ENCODE peak calls at places on chromosomes 1 and 21, in seven cellular contexts. One of them, this sample, is unnamed. For H3K4me1, the result is how much of the 10 kb centered on the place peaks cover.

GRCh38 chr1:5947071-5947821 is 45.0 kb downstream of the NPHP4 start:
- DNase-seq in OCI-LY7: no peak
- DNase-seq in prostate gland: no peak
- DNase-seq in esophagus squamous epithelium: no peak
- DNase-seq in kidney: no peak
- DNase-seq in left lung: no peak
- DNase-seq in fibroblast of lung: no peak
- DNase-seq in this sample: no peak

GRCh38 chr1:6274102-6274501 is 13.2 kb upstream of the GPR153 start:
- DNase-seq in kidney: no peak
- DNase-seq in prostate gland: no peak
- DNase-seq in OCI-LY7: no peak
- DNase-seq in esophagus squamous epithelium: no peak
- DNase-seq in left lung: no peak
- DNase-seq in fibroblast of lung: no peak
- DNase-seq in this sample: no peak

GRCh38 chr21:25571726-25572121 is 35.6 kb downstream of the MRPL39 start:
- DNase-seq in left lung: no peak
- DNase-seq in OCI-LY7: no peak
- DNase-seq in kidney: no peak
- DNase-seq in prostate gland: no peak
- DNase-seq in fibroblast of lung: no peak
- DNase-seq in esophagus squamous epithelium: no peak
- DNase-seq in this sample: no peak

GRCh38 chr1:155966750-155967149 is 11.6 kb downstream of the ARHGEF2 start:
- DNase-seq in fibroblast of lung: no peak
- DNase-seq in prostate gland: no peak
- DNase-seq in esophagus squamous epithelium: no peak
- DNase-seq in OCI-LY7: no peak
- DNase-seq in left lung: no peak
- DNase-seq in kidney: no peak
- DNase-seq in this sample: no peak

GRCh38 chr1:40300249-40300567 is 16.9 kb downstream of the COL9A2 start:
- DNase-seq in prostate gland: no peak
- DNase-seq in fibroblast of lung: no peak
- DNase-seq in left lung: no peak
- DNase-seq in kidney: no peak
- DNase-seq in OCI-LY7: no peak
- DNase-seq in esophagus squamous epithelium: no peak
- DNase-seq in this sample: no peak

GRCh38 chr1:168470821-168471473 is 72.8 kb downstream of the XCL2 start:
- DNase-seq in prostate gland: no peak
- DNase-seq in esophagus squamous epithelium: no peak
- DNase-seq in kidney: no peak
- DNase-seq in OCI-LY7: no peak
- DNase-seq in fibroblast of lung: peak
- DNase-seq in left lung: no peak
- DNase-seq in this sample: peak

GRCh38 chr1:111904478-111905218 is 84.8 kb downstream of the KCND3 start:
- DNase-seq in kidney: no peak
- DNase-seq in OCI-LY7: no peak
- DNase-seq in fibroblast of lung: no peak
- DNase-seq in prostate gland: no peak
- DNase-seq in left lung: no peak
- DNase-seq in esophagus squamous epithelium: no peak
- DNase-seq in this sample: peak

GRCh38 chr1:227949954-227950734 is 2.4 kb upstream of the WNT9A start:
- DNase-seq in esophagus squamous epithelium: no peak
- DNase-seq in OCI-LY7: no peak
- DNase-seq in prostate gland: no peak
- DNase-seq in fibroblast of lung: no peak
- DNase-seq in kidney: no peak
- DNase-seq in left lung: peak
- DNase-seq in this sample: no peak

GRCh38 chr1:201888282-201889033 is at the start of gene SHISA4:
- DNase-seq in fibroblast of lung: peak
- DNase-seq in prostate gland: peak
- DNase-seq in kidney: peak
- DNase-seq in OCI-LY7: no peak
- DNase-seq in esophagus squamous epithelium: no peak
- DNase-seq in left lung: peak
- DNase-seq in this sample: peak

GRCh38 chr1:83796409-83796808 is 202.5 kb downstream of the TTLL7 start:
- DNase-seq in prostate gland: no peak
- DNase-seq in OCI-LY7: no peak
- DNase-seq in fibroblast of lung: no peak
- DNase-seq in esophagus squamous epithelium: no peak
- DNase-seq in kidney: no peak
- DNase-seq in left lung: no peak
- DNase-seq in this sample: no peak

GRCh38 chr1:230334447-230334837 is 91.7 kb downstream of the PGBD5 start:
- DNase-seq in kidney: no peak
- DNase-seq in prostate gland: no peak
- DNase-seq in OCI-LY7: no peak
- DNase-seq in fibroblast of lung: no peak
- DNase-seq in esophagus squamous epithelium: no peak
- DNase-seq in left lung: no peak
- DNase-seq in this sample: no peak

GRCh38 chr1:178344513-178345077 is 152.2 kb downstream of the CLEC20A start:
- DNase-seq in kidney: no peak
- DNase-seq in esophagus squamous epithelium: no peak
- DNase-seq in prostate gland: no peak
- DNase-seq in left lung: no peak
- DNase-seq in fibroblast of lung: peak
- DNase-seq in OCI-LY7: peak
- DNase-seq in this sample: no peak

GRCh38 chr1:220732137-220732536 is 16.0 kb upstream of the MTARC2 start:
- DNase-seq in prostate gland: peak
- DNase-seq in fibroblast of lung: peak
- DNase-seq in esophagus squamous epithelium: no peak
- DNase-seq in kidney: no peak
- DNase-seq in OCI-LY7: no peak
- DNase-seq in left lung: no peak
- DNase-seq in this sample: no peak

GRCh38 chr1:33277488-33278084 is 21.3 kb downstream of the ZNF362 start:
- DNase-seq in left lung: no peak
- DNase-seq in kidney: no peak
- DNase-seq in fibroblast of lung: no peak
- DNase-seq in prostate gland: no peak
- DNase-seq in esophagus squamous epithelium: no peak
- DNase-seq in OCI-LY7: no peak
- DNase-seq in this sample: no peak

GRCh38 chr1:157652859-157653493 is 47.6 kb downstream of the FCRL3 start:
- DNase-seq in OCI-LY7: peak
- DNase-seq in prostate gland: no peak
- DNase-seq in left lung: no peak
- DNase-seq in esophagus squamous epithelium: no peak
- DNase-seq in kidney: no peak
- DNase-seq in fibroblast of lung: no peak
- DNase-seq in this sample: no peak

GRCh38 chr1:65992160-65993046 is 199.7 kb downstream of the PDE4B start:
- DNase-seq in left lung: no peak
- DNase-seq in fibroblast of lung: peak
- DNase-seq in OCI-LY7: no peak
- DNase-seq in kidney: no peak
- DNase-seq in prostate gland: no peak
- DNase-seq in esophagus squamous epithelium: no peak
- DNase-seq in this sample: peak

GRCh38 chr1:214427871-214428277 is 123.5 kb downstream of the PTPN14 start:
- DNase-seq in kidney: no peak
- DNase-seq in OCI-LY7: peak
- DNase-seq in prostate gland: no peak
- DNase-seq in esophagus squamous epithelium: no peak
- DNase-seq in fibroblast of lung: peak
- DNase-seq in left lung: no peak
- DNase-seq in this sample: no peak

GRCh38 chr1:8474369-8474768 is 156.5 kb downstream of the SLC45A1 start:
- DNase-seq in left lung: no peak
- DNase-seq in prostate gland: no peak
- DNase-seq in kidney: no peak
- DNase-seq in fibroblast of lung: no peak
- DNase-seq in esophagus squamous epithelium: no peak
- DNase-seq in OCI-LY7: no peak
- DNase-seq in this sample: no peak

GRCh38 chr1:154940880-154941228 is 4.3 kb upstream of the PMVK start:
- DNase-seq in esophagus squamous epithelium: no peak
- DNase-seq in kidney: peak
- DNase-seq in OCI-LY7: peak
- DNase-seq in left lung: no peak
- DNase-seq in prostate gland: no peak
- DNase-seq in fibroblast of lung: no peak
- DNase-seq in this sample: no peak

GRCh38 chr1:203673550-203674411 is 47.1 kb downstream of the ATP2B4 start:
- DNase-seq in OCI-LY7: peak
- DNase-seq in esophagus squamous epithelium: no peak
- DNase-seq in left lung: no peak
- DNase-seq in prostate gland: no peak
- DNase-seq in kidney: peak
- DNase-seq in fibroblast of lung: peak
- DNase-seq in this sample: no peak

GRCh38 chr1:203671808-203672207 is 45.2 kb downstream of the ATP2B4 start:
- DNase-seq in OCI-LY7: no peak
- DNase-seq in left lung: no peak
- DNase-seq in prostate gland: no peak
- DNase-seq in kidney: no peak
- DNase-seq in fibroblast of lung: no peak
- DNase-seq in esophagus squamous epithelium: no peak
- DNase-seq in this sample: no peak

GRCh38 chr1:203669739-203670138 is 43.1 kb downstream of the ATP2B4 start:
- DNase-seq in prostate gland: no peak
- DNase-seq in kidney: no peak
- DNase-seq in esophagus squamous epithelium: no peak
- DNase-seq in left lung: no peak
- DNase-seq in OCI-LY7: no peak
- DNase-seq in fibroblast of lung: peak
- DNase-seq in this sample: no peak

GRCh38 chr1:203671047-203671446 is 44.4 kb downstream of the ATP2B4 start:
- DNase-seq in left lung: no peak
- DNase-seq in fibroblast of lung: peak
- DNase-seq in prostate gland: no peak
- DNase-seq in esophagus squamous epithelium: no peak
- DNase-seq in OCI-LY7: no peak
- DNase-seq in kidney: no peak
- DNase-seq in this sample: no peak

GRCh38 chr1:203672354-203672753 is 45.7 kb downstream of the ATP2B4 start:
- DNase-seq in fibroblast of lung: peak
- DNase-seq in prostate gland: no peak
- DNase-seq in kidney: no peak
- DNase-seq in OCI-LY7: no peak
- DNase-seq in left lung: no peak
- DNase-seq in esophagus squamous epithelium: no peak
- DNase-seq in this sample: peak
- H3K4me1 ChIP-seq in fibroblast of lung: half or more
- H3K4me1 ChIP-seq in prostate gland: under half
- H3K4me1 ChIP-seq in kidney: under half
- H3K4me1 ChIP-seq in OCI-LY7: under half
- H3K4me1 ChIP-seq in left lung: half or more
- H3K4me1 ChIP-seq in esophagus squamous epithelium: half or more
- H3K4me1 ChIP-seq in this sample: under half

GRCh38 chr1:198125995-198126758 is 30.6 kb upstream of the NEK7 start:
- DNase-seq in kidney: no peak
- DNase-seq in prostate gland: no peak
- DNase-seq in OCI-LY7: no peak
- DNase-seq in esophagus squamous epithelium: no peak
- DNase-seq in left lung: no peak
- DNase-seq in fibroblast of lung: peak
- DNase-seq in this sample: no peak

GRCh38 chr1:198121058-198121829 is 35.6 kb upstream of the NEK7 start:
- DNase-seq in kidney: no peak
- DNase-seq in prostate gland: no peak
- DNase-seq in left lung: no peak
- DNase-seq in esophagus squamous epithelium: no peak
- DNase-seq in OCI-LY7: no peak
- DNase-seq in fibroblast of lung: peak
- DNase-seq in this sample: no peak

GRCh38 chr1:198124665-198125064 is 32.1 kb upstream of the NEK7 start:
- DNase-seq in kidney: no peak
- DNase-seq in OCI-LY7: no peak
- DNase-seq in esophagus squamous epithelium: no peak
- DNase-seq in left lung: no peak
- DNase-seq in prostate gland: no peak
- DNase-seq in fibroblast of lung: no peak
- DNase-seq in this sample: no peak

GRCh38 chr1:198122693-198123092 is 34.1 kb upstream of the NEK7 start:
- DNase-seq in kidney: no peak
- DNase-seq in OCI-LY7: no peak
- DNase-seq in esophagus squamous epithelium: no peak
- DNase-seq in prostate gland: no peak
- DNase-seq in fibroblast of lung: no peak
- DNase-seq in left lung: no peak
- DNase-seq in this sample: no peak

DNA sequence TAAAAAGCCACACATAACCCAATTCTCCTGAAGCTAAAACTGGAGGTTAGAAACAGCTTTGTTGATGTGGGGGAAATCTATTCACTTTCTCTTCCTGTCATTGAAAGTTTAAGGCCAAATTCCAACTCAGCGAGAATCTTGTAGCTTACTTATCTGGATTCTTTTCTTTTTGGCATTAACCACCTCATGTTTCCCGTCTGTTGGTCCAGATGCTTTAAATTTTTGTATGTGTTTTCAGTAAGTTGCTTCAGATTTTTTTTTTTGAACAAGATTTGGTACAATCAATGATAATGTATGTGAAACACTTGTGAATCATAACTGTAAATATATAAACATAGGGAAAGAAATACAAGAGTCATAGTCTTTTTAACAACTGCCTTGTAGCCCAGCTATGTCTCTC is 33.7 kb upstream of the NEK7 start:
- DNase-seq in fibroblast of lung: peak
- DNase-seq in OCI-LY7: no peak
- DNase-seq in kidney: no peak
- DNase-seq in prostate gland: no peak
- DNase-seq in esophagus squamous epithelium: no peak
- DNase-seq in left lung: no peak
- DNase-seq in this sample: no peak
- H3K4me3 ChIP-seq in fibroblast of lung: no peak
- H3K4me3 ChIP-seq in OCI-LY7: no peak
- H3K4me3 ChIP-seq in kidney: no peak
- H3K4me3 ChIP-seq in prostate gland: no peak
- H3K4me3 ChIP-seq in esophagus squamous epithelium: no peak
- H3K4me3 ChIP-seq in left lung: no peak
- H3K4me3 ChIP-seq in this sample: no peak

GRCh38 chr1:175154595-175155472 is 37.7 kb downstream of the KIAA0040 start:
- DNase-seq in left lung: peak
- DNase-seq in kidney: peak
- DNase-seq in esophagus squamous epithelium: no peak
- DNase-seq in prostate gland: peak
- DNase-seq in fibroblast of lung: peak
- DNase-seq in OCI-LY7: peak
- DNase-seq in this sample: peak
- TF ChIP-seq CTCF in left lung: peak
- TF ChIP-seq CTCF in kidney: peak
- TF ChIP-seq CTCF in esophagus squamous epithelium: peak
- TF ChIP-seq CTCF in prostate gland: peak
- TF ChIP-seq CTCF in fibroblast of lung: peak
- TF ChIP-seq CTCF in OCI-LY7: peak
- TF ChIP-seq CTCF in this sample: peak

DNA sequence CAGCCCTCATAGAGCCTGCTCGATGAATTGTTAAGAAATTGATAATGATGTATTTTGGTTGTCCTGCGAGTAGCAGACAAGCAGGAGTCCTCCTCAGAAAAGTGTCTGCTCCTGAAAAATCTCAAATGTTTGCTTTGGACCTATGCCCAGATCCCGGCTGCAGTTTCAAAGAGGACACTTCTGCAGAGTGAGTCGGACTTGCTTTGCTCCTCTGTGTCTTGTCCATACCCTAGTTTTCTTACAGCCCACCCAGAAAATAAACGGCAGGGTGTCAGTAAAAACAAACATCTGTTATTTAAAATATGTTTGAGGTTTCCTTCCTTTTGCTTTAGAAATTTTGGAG is 2.8 kb downstream of the S100A10 start:
- DNase-seq in left lung: no peak
- DNase-seq in OCI-LY7: no peak
- DNase-seq in kidney: no peak
- DNase-seq in prostate gland: peak
- DNase-seq in esophagus squamous epithelium: no peak
- DNase-seq in fibroblast of lung: peak
- DNase-seq in this sample: peak
- H3K4me1 ChIP-seq in left lung: half or more
- H3K4me1 ChIP-seq in OCI-LY7: under half
- H3K4me1 ChIP-seq in kidney: under half
- H3K4me1 ChIP-seq in prostate gland: under half
- H3K4me1 ChIP-seq in esophagus squamous epithelium: half or more
- H3K4me1 ChIP-seq in fibroblast of lung: under half
- H3K4me1 ChIP-seq in this sample: under half